ENCODE peak calls at places on chromosomes 2 and 18, in six cellular contexts. Z, L, F, E, S and X are unnamed samples.

GRCh38 chr2:236579746-236580315 is 10.2 kb downstream of the ACKR3 start:
- DNase-seq in Z (no peak), L (no peak), F (no peak), E (no peak), S (no peak), X (no peak)

GRCh38 chr2:85811173-85811849 is 57.5 kb downstream of the ATOH8 start:
- DNase-seq in Z (no peak), L (no peak), F (no peak), E (no peak), S (no peak), X (peak; percentile 45)

GRCh38 chr2:221590861-221591260 is 18.8 kb upstream of the EPHA4 start:
- DNase-seq in Z (no peak), L (no peak), F (no peak), E (no peak), S (no peak), X (no peak)

GRCh38 chr2:39913648-39914456 is 134.8 kb upstream of the THUMPD2 start:
- DNase-seq in Z (peak; percentile 73), L (peak; percentile 55), F (peak; percentile 10), E (peak; percentile 7), S (peak; percentile 60), X (peak; percentile 88)

GRCh38 chr18:63097198-63097597 is 222.4 kb downstream of the BCL2 start:
- DNase-seq in Z (no peak), L (no peak), F (no peak), E (no peak), S (no peak), X (no peak)

GRCh38 chr2:154699560-154699901 is 1.0 kb downstream of the KCNJ3 start:
- DNase-seq in Z (no peak), L (no peak), F (no peak), E (no peak), S (no peak), X (no peak)

GRCh38 chr2:236352761-236353593 is 88.8 kb upstream of the ASB18 start:
- DNase-seq in Z (peak; percentile 25), L (peak; percentile 16), F (no peak), E (no peak), S (no peak), X (peak; percentile 29)

GRCh38 chr2:73841912-73842738 is 13.4 kb downstream of the STAMBP start:
- DNase-seq in Z (peak; percentile 24), L (no peak), F (no peak), E (no peak), S (peak; percentile 65), X (no peak)

GRCh38 chr2:111113838-111114237 is 6.9 kb upstream of the BCL2L11 start:
- DNase-seq in Z (no peak), L (no peak), F (no peak), E (no peak), S (no peak), X (no peak)

GRCh38 chr2:230991598-230991997 is 4.3 kb upstream of the SPATA3 start:
- DNase-seq in Z (no peak), L (no peak), F (no peak), E (no peak), S (no peak), X (no peak)

GRCh38 chr2:71277536-71278103 is 50.7 kb upstream of the PAIP2B start:
- DNase-seq in Z (peak; percentile 62), L (peak; percentile 15), F (no peak), E (no peak), S (peak; percentile 31), X (no peak)

GRCh38 chr2:46984642-46985476 is 69.3 kb upstream of the MCFD2 start:
- DNase-seq in Z (peak; percentile 84), L (peak; percentile 33), F (no peak), E (peak; percentile 79), S (no peak), X (peak; percentile 97)

GRCh38 chr2:64403426-64403825 is 50.5 kb upstream of the LGALSL start:
- DNase-seq in Z (no peak), L (no peak), F (no peak), E (no peak), S (no peak), X (no peak)

GRCh38 chr2:53129851-53130250 is 637.8 kb upstream of the CHAC2 start:
- DNase-seq in Z (no peak), L (no peak), F (no peak), E (no peak), S (no peak), X (peak; percentile 85)

GRCh38 chr2:63029058-63029457 is 21.6 kb upstream of the OTX1 start:
- DNase-seq in Z (no peak), L (no peak), F (no peak), E (no peak), S (no peak), X (peak; percentile 73)

DNA sequence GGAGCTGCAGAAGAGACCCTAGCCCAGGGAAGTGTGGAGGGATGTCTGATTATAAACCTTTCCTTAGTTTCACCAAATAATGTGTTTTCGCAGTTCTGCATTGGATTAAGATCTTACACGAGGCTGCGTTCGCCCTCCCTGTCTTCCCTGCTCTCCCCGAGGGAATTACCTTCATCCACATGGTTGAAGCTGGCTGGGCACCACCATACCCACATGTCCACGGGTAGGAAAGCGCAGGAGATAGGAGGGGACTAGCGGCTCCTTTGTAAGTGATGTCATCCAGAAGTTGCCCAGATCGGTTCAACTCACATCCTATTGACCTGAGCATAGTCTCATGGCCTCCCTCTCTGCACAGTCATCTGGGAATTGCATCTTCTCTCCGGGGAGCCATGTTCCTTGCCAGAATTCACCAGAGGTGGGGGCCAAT is 1.1 kb downstream of the TTL start:
- DNase-seq in Z (peak; percentile 77), L (peak; percentile 56), F (no peak), E (no peak), S (peak; percentile 76), X (peak; percentile 73)
- TF ChIP-seq RFX5 in Z (no peak), L (no peak), F (no peak), E (no peak), S (no peak), X (no peak)

DNA sequence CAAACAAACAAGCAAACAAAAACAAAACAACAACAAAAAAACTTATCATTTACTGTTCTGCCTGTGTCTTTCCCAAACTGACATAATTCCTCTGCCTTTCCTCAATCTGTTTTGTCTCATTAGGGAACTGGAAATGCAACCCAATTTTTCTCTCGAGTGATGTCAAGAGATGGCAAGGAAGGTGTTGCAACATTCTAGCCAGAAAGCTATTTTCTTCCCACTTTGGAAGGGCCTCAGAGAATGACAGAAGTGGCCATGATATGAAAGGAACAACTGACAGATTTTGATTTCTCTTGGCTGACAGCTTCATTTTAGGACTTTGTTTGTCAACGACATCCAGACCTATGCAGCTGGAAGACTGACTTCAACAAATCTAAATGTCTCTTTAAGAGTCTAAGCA is 24.7 kb downstream of the RND3 start:
- DNase-seq in Z (no peak), L (no peak), F (no peak), E (no peak), S (no peak), X (no peak)
- TF ChIP-seq RFX5 in Z (no peak), L (no peak), F (no peak), E (no peak), S (no peak), X (no peak)

GRCh38 chr18:59145055-59145454 is 5.4 kb downstream of the SEC11C start:
- DNase-seq in Z (no peak), L (no peak), F (no peak), E (no peak), S (no peak), X (no peak)
- TF ChIP-seq RFX5 in Z (no peak), L (no peak), F (no peak), E (no peak), S (no peak), X (no peak)

DNA sequence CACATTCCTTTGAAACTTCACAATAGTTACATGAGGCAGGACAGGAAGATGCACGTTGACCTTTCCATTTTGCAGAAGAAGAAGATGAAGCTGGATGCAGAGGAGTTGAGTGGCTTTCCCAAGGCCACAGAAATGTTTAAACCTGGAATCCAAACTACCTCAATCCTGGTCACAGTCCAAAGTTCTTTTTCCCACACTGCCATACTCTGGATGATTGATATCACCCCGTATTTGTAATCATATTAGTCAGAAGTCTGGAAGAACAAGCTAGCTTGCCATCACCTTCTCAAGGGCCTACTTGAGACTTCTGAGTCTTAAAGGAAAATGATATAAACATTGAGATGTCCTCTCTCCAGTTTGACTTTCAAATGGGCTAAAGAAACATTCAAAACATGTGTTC is 190.1 kb downstream of the LNPK start:
- DNase-seq in Z (no peak), L (no peak), F (no peak), E (no peak), S (no peak), X (no peak)
- TF ChIP-seq RFX5 in Z (no peak), L (no peak), F (no peak), E (no peak), S (no peak), X (no peak)

DNA sequence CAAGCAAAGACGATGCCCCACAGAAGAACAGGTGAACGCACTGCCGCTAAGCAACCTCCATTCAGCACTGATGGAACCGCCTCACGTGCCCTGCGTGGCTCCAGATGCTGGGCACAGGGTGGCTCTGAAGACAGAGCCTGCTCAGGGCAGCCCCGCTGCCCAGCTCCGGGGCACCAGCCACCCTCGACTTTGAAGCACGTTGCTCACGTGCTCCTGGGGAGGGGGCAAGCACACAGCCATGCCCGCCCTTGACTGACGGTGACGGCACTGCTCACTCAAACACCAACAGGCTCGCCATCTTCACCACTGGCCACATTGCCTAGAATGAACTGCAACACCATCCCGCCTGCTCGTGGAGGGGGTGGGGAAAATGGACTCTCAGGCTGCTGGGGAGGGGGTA is 251.3 kb downstream of the HDAC4 start:
- DNase-seq in Z (no peak), L (no peak), F (no peak), E (no peak), S (no peak), X (no peak)
- TF ChIP-seq RFX5 in Z (no peak), L (no peak), F (no peak), E (no peak), S (no peak), X (no peak)

GRCh38 chr2:675051-675450 is 2.2 kb downstream of the TMEM18 start:
- DNase-seq in Z (no peak), L (no peak), F (no peak), E (no peak), S (no peak), X (no peak)

GRCh38 chr2:675982-676646 is 1.1 kb downstream of the TMEM18 start:
- DNase-seq in Z (peak; percentile 85), L (peak; percentile 48), F (peak; percentile 66), E (no peak), S (peak; percentile 39), X (peak; percentile 91)

GRCh38 chr2:675460-675859 is 1.7 kb downstream of the TMEM18 start:
- DNase-seq in Z (no peak), L (no peak), F (no peak), E (no peak), S (no peak), X (peak; percentile 23)

GRCh38 chr2:677056-677949 is at the start of gene TMEM18:
- DNase-seq in Z (peak; percentile 100), L (peak; percentile 77), F (peak; percentile 88), E (peak; percentile 97), S (peak; percentile 100), X (peak; percentile 99)

DNA sequence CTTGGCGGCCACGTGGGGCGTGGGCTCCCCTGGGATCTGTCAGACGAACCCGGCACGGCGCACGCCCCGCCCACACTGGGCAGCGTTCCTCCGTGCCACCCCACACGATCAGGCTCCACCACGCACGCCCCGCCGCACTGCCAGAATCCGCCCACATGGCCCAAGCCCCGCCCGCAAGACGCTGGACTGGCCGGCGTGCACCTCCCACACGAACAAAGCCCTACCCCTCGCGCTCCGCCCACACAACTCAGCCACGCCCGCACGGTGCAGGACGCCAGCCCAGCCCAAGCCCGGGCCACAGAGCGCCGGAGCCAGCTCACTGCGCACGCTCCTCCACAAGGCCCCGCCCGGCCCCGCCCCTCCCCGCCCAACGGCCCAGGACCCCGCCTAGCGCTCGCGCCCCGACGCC is 555 bp downstream of the TMEM18 start:
- DNase-seq in Z (peak; percentile 99), L (peak; percentile 95), F (peak; percentile 97), E (peak; percentile 91), S (peak; percentile 95), X (peak; percentile 98)
- TF ChIP-seq RFX5 in Z (no peak), L (no peak), F (no peak), E (no peak), S (no peak), X (no peak)